ENCODE peak calls at places on chromosomes 4 and X, in four cellular contexts. V, E, B and M are unnamed samples.
A peak's percentile ranks its signal among the peaks of the same experiment; 100 is the strongest.

GRCh38 chr4:48949086-48949485 is 37.0 kb upstream of the CWH43 start:
- DNase-seq in V (no peak), E (no peak), B (no peak), M (no peak)

GRCh38 chr4:184170996-184171395 is 46.7 kb downstream of the ENPP6 start:
- DNase-seq in V (no peak), E (peak; percentile 60), B (no peak), M (no peak)

GRCh38 chrX:25025615-25026014 is 9.8 kb upstream of the ARX start:
- DNase-seq in V (no peak), E (no peak), B (no peak), M (no peak)

GRCh38 chr4:121728066-121728465 is 31.3 kb upstream of the ANXA5 start:
- DNase-seq in V (no peak), E (no peak), B (peak; percentile 7), M (no peak)

GRCh38 chrX:73850124-73851013 is 287.4 kb downstream of the CHIC1 start:
- DNase-seq in V (peak; percentile 46), E (peak; percentile 29), B (peak; percentile 1), M (peak; percentile 44)

GRCh38 chr4:184826315-184827266 is 823 bp upstream of the ACSL1 start:
- DNase-seq in V (peak; percentile 39), E (peak; percentile 28), B (no peak), M (no peak)

GRCh38 chr4:12902735-12903134 is 581.4 kb downstream of the RAB28 start:
- DNase-seq in V (no peak), E (no peak), B (peak; percentile 43), M (no peak)

GRCh38 chr4:36841583-36842326 is 402.8 kb upstream of the NWD2 start:
- DNase-seq in V (no peak), E (no peak), B (no peak), M (no peak)

GRCh38 chr4:54668031-54668611 is 10.4 kb downstream of the KIT start:
- DNase-seq in V (peak; percentile 31), E (no peak), B (no peak), M (no peak)

GRCh38 chr4:185142911-185143595 is at the start of gene SLC25A4:
- DNase-seq in V (peak; percentile 88), E (peak; percentile 88), B (peak; percentile 77), M (peak; percentile 99)

GRCh38 chr4:14893713-14894112 is 108.6 kb upstream of the CPEB2 start:
- DNase-seq in V (no peak), E (no peak), B (no peak), M (no peak)

GRCh38 chrX:23373129-23373804 is 38.6 kb downstream of the PTCHD1 start:
- DNase-seq in V (no peak), E (no peak), B (no peak), M (no peak)

GRCh38 chr4:66430856-66431255 is 760.6 kb upstream of the EPHA5 start:
- DNase-seq in V (no peak), E (no peak), B (no peak), M (no peak)

GRCh38 chrX:103585421-103586313 is at the start of gene TCEAL4:
- DNase-seq in V (peak; percentile 24), E (peak; percentile 49), B (no peak), M (peak; percentile 71)

GRCh38 chrX:113390531-113390930 is 549.9 kb upstream of the AMOT start:
- DNase-seq in V (no peak), E (no peak), B (no peak), M (no peak)

GRCh38 chrX:651922-652775 is 21.6 kb downstream of the SHOX start:
- DNase-seq in V (no peak), E (no peak), B (no peak), M (no peak)

GRCh38 chrX:131812847-131813825 is 210.0 kb upstream of the STK26 start:
- DNase-seq in V (peak; percentile 71), E (no peak), B (no peak), M (peak; percentile 36)

GRCh38 chrX:1484638-1485019 is 31.9 kb upstream of the ASMTL start:
- DNase-seq in V (no peak), E (no peak), B (no peak), M (no peak)

DNA sequence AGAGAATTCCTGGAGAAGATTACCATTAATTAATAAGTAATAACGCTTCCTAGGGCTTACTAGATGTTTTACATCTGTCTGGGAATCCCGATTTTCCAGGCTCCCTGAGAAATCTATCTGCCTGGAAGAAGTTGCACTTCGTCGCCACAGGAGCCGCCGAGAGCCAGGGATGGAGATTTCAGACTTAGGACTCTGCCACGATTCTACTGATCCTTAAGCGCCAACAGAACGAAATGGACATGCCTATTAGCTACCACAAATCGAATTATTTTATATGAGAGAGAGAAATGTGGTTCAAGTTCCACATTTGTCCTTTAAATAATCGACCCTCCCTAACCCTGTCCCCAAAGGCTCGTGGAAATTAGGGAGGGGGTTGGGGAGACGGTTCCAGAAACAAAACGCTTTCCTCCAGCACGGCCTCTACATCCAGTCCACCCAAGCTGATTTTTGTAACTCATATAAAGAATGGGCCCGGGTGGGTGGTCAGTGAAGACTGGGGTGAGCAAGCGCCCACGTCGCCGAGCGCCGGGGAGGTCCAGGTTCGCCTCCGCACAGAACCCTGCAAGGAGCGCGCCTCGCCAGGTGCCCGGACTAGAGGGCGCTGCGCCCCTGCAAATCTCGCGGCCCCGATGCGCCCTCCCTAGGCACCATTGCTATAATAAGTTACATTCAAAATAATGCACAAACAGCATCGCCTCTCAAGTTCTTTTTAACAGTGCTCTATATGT is 1.9 kb upstream of the FAT1 start:
- DNase-seq in V (peak; percentile 82), E (peak; percentile 71), B (peak; percentile 68), M (peak; percentile 76)
- TF ChIP-seq FOXJ3 in V (no peak), E (no peak), B (no peak), M (no peak)

GRCh38 chrX:45628041-45628440 is 427.4 kb upstream of the DIPK2B start:
- DNase-seq in V (no peak), E (no peak), B (no peak), M (no peak)
- TF ChIP-seq FOXJ3 in V (no peak), E (no peak), B (no peak), M (no peak)

GRCh38 chr4:32030406-32030805 is 1310.2 kb downstream of the PCDH7 start:
- DNase-seq in V (no peak), E (no peak), B (no peak), M (no peak)

GRCh38 chr4:32037391-32037790 is 1317.2 kb downstream of the PCDH7 start:
- DNase-seq in V (no peak), E (no peak), B (no peak), M (no peak)

GRCh38 chr4:32031026-32031425 is 1310.9 kb downstream of the PCDH7 start:
- DNase-seq in V (no peak), E (no peak), B (no peak), M (no peak)

DNA sequence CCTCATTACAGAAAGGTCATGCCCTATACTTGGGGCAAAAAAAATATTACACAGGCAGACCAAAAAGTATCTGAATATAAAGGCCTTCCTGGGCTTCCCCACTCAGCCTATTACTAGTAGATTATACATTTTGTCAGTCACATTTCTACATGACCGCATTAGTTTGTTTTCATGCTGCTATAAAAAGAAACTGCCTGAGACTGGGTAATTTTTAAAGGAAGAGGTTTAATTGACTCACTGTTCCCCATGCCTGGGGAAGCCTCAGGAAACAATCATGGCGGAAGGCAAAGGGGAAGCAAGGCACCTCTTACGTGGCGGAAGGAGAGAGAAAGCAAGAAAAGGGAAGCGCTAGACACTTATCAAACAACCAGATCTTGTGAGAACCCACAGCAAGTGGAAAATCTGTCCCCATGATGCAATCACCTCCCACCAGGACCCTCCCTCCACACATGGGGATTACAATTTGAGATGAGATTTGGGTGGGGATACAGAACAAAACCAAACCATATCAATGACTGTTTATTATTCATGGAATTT is 1312.0 kb downstream of the PCDH7 start:
- DNase-seq in V (no peak), E (no peak), B (no peak), M (no peak)
- TF ChIP-seq FOXJ3 in V (no peak), E (no peak), B (no peak), M (no peak)

GRCh38 chr4:24771241-24771640 is 24.1 kb upstream of the SOD3 start:
- DNase-seq in V (no peak), E (no peak), B (no peak), M (no peak)
- TF ChIP-seq FOXJ3 in V (no peak), E (no peak), B (no peak), M (no peak)

GRCh38 chr4:84480082-84480481 is 19.0 kb downstream of the NKX6-1 start:
- DNase-seq in V (no peak), E (peak; percentile 19), B (no peak), M (no peak)
- TF ChIP-seq FOXJ3 in V (no peak), E (no peak), B (no peak), M (no peak)

DNA sequence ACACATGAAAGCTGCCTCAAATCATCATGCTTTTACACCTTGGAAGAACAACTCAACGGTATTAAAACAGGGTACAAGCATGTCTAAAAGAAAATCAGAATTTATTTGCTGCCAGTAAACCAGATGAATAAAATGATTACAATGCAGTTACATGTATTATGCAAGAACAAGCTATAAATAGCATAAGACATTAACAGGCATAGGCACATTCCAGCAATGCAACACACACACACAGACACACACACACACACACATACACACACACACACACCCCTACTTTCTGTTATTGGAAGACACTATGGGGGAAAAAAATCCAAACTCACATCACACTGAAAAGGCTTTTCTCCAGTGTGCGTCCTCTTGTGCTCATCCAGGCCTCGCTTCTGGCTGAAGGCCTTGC is 212.5 kb downstream of the PRDM5 start:
- DNase-seq in V (no peak), E (no peak), B (no peak), M (no peak)
- TF ChIP-seq FOXJ3 in V (no peak), E (no peak), B (no peak), M (no peak)

GRCh38 chr4:165768281-165768680 is 104.8 kb upstream of the TLL1 start:
- DNase-seq in V (no peak), E (no peak), B (no peak), M (no peak)

GRCh38 chr4:165766018-165766417 is 107.0 kb upstream of the TLL1 start:
- DNase-seq in V (no peak), E (no peak), B (no peak), M (no peak)

GRCh38 chr4:165766976-165767375 is 106.1 kb upstream of the TLL1 start:
- DNase-seq in V (no peak), E (no peak), B (no peak), M (no peak)

GRCh38 chr4:165765053-165765452 is 108.0 kb upstream of the TLL1 start:
- DNase-seq in V (no peak), E (no peak), B (no peak), M (no peak)

GRCh38 chr4:165767671-165768070 is 105.4 kb upstream of the TLL1 start:
- DNase-seq in V (no peak), E (no peak), B (no peak), M (no peak)
- TF ChIP-seq FOXJ3 in V (no peak), E (no peak), B (no peak), M (no peak)

GRCh38 chr4:101284546-101284945 is 62.8 kb downstream of the PPP3CA start:
- DNase-seq in V (no peak), E (no peak), B (no peak), M (no peak)
- TF ChIP-seq FOXJ3 in V (no peak), E (no peak), B (no peak), M (no peak)

DNA sequence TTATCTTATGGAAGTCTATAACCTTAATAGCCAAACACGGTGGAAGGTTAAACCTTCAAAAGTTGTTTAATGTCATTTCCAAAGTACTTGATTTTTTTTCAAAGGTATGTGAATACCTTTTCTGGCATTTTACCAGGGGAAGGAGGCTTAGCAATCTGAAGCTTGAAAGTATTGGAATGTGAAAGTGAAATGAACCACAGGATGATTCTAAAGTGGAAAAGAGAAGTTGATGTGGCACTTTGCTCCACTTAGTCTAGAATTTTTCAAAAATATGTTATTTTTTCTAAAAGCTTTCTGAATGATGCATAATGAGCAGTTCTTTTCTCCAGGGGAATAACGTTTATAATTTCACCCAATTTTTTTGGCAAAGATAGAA is 19.2 kb downstream of the PI4K2B start:
- DNase-seq in V (no peak), E (no peak), B (no peak), M (no peak)
- TF ChIP-seq FOXJ3 in V (no peak), E (no peak), B (no peak), M (no peak)